ENCODE peak calls at places on chromosomes 2 and 18, in nine cellular contexts. I is body of pancreas; X is transverse colon; B is left lung; Y is small intestine; G is CD4-positive, CD25-positive, alpha-beta regulatory T cell; H is bronchial epithelial cell; Z is IMR-90; N is MG63. M is an unnamed sample. For H3K36me3 and H3K27me3, the result is how much of the 10 kb centered on the place peaks cover.

GRCh38 chr2:104412384-104412783 is 441.5 kb upstream of the POU3F3 start:
- DNase-seq in B (no peak), I (peak), G (no peak), N (no peak), X (peak), Y (peak), H (peak), Z (no peak), M (no peak)

GRCh38 chr2:77818186-77818585 is 296.0 kb upstream of the LRRTM4 start:
- DNase-seq in H (no peak), Y (no peak), B (no peak), N (no peak), G (no peak), Z (no peak), I (no peak), X (no peak), M (no peak)

GRCh38 chr2:182057002-182057401 is 71.3 kb downstream of the PPP1R1C start:
- DNase-seq in G (no peak), Y (no peak), N (no peak), B (no peak), I (no peak), H (no peak), X (no peak), Z (no peak), M (no peak)

GRCh38 chr2:152440049-152440448 is 105.1 kb downstream of the FMNL2 start:
- DNase-seq in I (no peak), Y (no peak), H (peak), X (no peak), N (no peak), G (no peak), B (no peak), Z (no peak), M (no peak)

GRCh38 chr2:15875969-15876705 is 64.2 kb upstream of the MYCN start:
- DNase-seq in G (no peak), N (no peak), B (no peak), Y (peak), I (no peak), X (no peak), Z (no peak), H (no peak), M (no peak)

GRCh38 chr2:205988274-205988673 is 97.7 kb downstream of the INO80D start:
- DNase-seq in X (no peak), H (no peak), Y (no peak), G (no peak), I (no peak), N (no peak), B (no peak), Z (no peak), M (no peak)

GRCh38 chr2:96694816-96695455 is 44.9 kb downstream of the LMAN2L start:
- DNase-seq in Z (no peak), Y (no peak), X (no peak), B (no peak), H (no peak), G (no peak), I (no peak), N (no peak), M (no peak)

GRCh38 chr18:1680108-1680507 is 775.4 kb downstream of the ADCYAP1 start:
- DNase-seq in I (no peak), Z (no peak), N (no peak), X (no peak), H (no peak), Y (no peak), G (no peak), B (no peak), M (no peak)

GRCh38 chr18:78540636-78541400 is 438.8 kb upstream of the SALL3 start:
- DNase-seq in Y (no peak), N (no peak), I (no peak), Z (no peak), B (no peak), H (no peak), G (no peak), X (no peak), M (no peak)

GRCh38 chr2:2520396-2520795 is 189.3 kb upstream of the MYT1L start:
- DNase-seq in I (no peak), X (no peak), B (no peak), Y (no peak), G (no peak), Z (no peak), N (no peak), H (no peak), M (no peak)

GRCh38 chr2:47531378-47532042 is 128.6 kb downstream of the MSH2 start:
- DNase-seq in Z (no peak), I (no peak), X (no peak), N (no peak), B (no peak), G (no peak), Y (no peak), H (no peak), M (no peak)

GRCh38 chr2:60849165-60849564 is 32.2 kb upstream of the REL start:
- DNase-seq in B (no peak), G (no peak), I (no peak), N (no peak), X (no peak), H (peak), Z (peak), Y (peak), M (no peak)

GRCh38 chr18:48007955-48008701 is 77.7 kb upstream of the SMAD2 start:
- DNase-seq in G (peak), X (peak), Y (peak), H (no peak), Z (no peak), N (peak), B (peak), I (peak), M (no peak)

GRCh38 chr2:96117701-96118588 is 1.6 kb upstream of the ADRA2B start:
- DNase-seq in Y (peak), I (no peak), H (peak), G (no peak), Z (no peak), N (no peak), B (peak), X (no peak), M (no peak)

GRCh38 chr2:54384301-54385035 is 71.7 kb upstream of the SPTBN1 start:
- DNase-seq in G (no peak), H (no peak), Y (peak), Z (no peak), I (no peak), B (no peak), N (no peak), X (no peak), M (no peak)

GRCh38 chr2:239375278-239376061 is 25.4 kb downstream of the HDAC4 start:
- DNase-seq in Y (no peak), I (no peak), H (no peak), X (no peak), B (peak), N (peak), G (no peak), Z (no peak), M (no peak)

GRCh38 chr2:73243884-73244570 is 9.9 kb downstream of the CCT7 start:
- DNase-seq in X (no peak), H (peak), B (no peak), I (no peak), N (peak), Z (peak), Y (no peak), G (no peak), M (peak)

GRCh38 chr2:32425719-32426141 is 68.9 kb downstream of the BIRC6 start:
- DNase-seq in N (peak), H (no peak), Y (no peak), I (no peak), X (no peak), G (no peak), Z (peak), B (no peak), M (no peak)

GRCh38 chr2:149579972-149580882 is 7.3 kb downstream of the MMADHC start:
- DNase-seq in Z (peak), N (no peak), H (peak), Y (no peak), G (no peak), B (no peak), I (no peak), X (no peak), M (no peak)

GRCh38 chr2:190533175-190533967 is 1.2 kb downstream of the NEMP2 start:
- DNase-seq in H (no peak), B (peak), Z (no peak), N (peak), X (peak), G (no peak), Y (no peak), I (no peak), M (no peak)

GRCh38 chr2:168666339-168666738 is 136.1 kb upstream of the NOSTRIN start:
- DNase-seq in Y (no peak), X (no peak), B (no peak), N (no peak), I (no peak), H (peak), Z (peak), G (no peak), M (no peak)

GRCh38 chr2:241156997-241157441 is 6.8 kb downstream of the PPP1R7 start:
- DNase-seq in Z (no peak), I (no peak), G (no peak), Y (no peak), B (no peak), H (no peak), N (no peak), X (no peak), M (no peak)

GRCh38 chr2:134144081-134144596 is 109.7 kb upstream of the MGAT5 start:
- DNase-seq in N (no peak), B (no peak), H (no peak), Y (no peak), X (no peak), I (no peak), Z (no peak), G (no peak), M (no peak)

GRCh38 chr2:60463249-60463648 is 90.2 kb downstream of the BCL11A start:
- DNase-seq in Z (peak), N (no peak), Y (no peak), I (no peak), X (no peak), G (no peak), B (no peak), H (no peak), M (no peak)

GRCh38 chr2:217279571-217279970 is 419.7 kb upstream of the TNP1 start:
- DNase-seq in I (no peak), H (peak), Z (peak), N (peak), X (no peak), Y (no peak), B (no peak), G (no peak), M (peak)

GRCh38 chr2:181573140-181573736 is 83.7 kb downstream of the CERKL start:
- DNase-seq in H (peak), G (no peak), Z (peak), N (no peak), Y (peak), B (no peak), I (no peak), X (no peak), M (no peak)

GRCh38 chr2:28413896-28414290 is 21.2 kb downstream of the FOSL2 start:
- DNase-seq in N (no peak), X (no peak), Y (no peak), I (no peak), H (no peak), B (no peak), G (no peak), Z (no peak), M (no peak)

GRCh38 chr2:28414583-28414982 is 21.9 kb downstream of the FOSL2 start:
- DNase-seq in B (no peak), Y (no peak), I (no peak), N (no peak), G (no peak), X (no peak), Z (no peak), H (no peak), M (no peak)

GRCh38 chr2:28413152-28413895 is 20.7 kb downstream of the FOSL2 start:
- DNase-seq in B (no peak), Z (peak), X (peak), H (no peak), Y (no peak), G (no peak), I (no peak), N (peak), M (no peak)

GRCh38 chr2:28415715-28416114 is 23.1 kb downstream of the FOSL2 start:
- DNase-seq in G (no peak), N (no peak), Y (no peak), X (no peak), H (no peak), I (no peak), B (no peak), Z (no peak), M (no peak)

DNA sequence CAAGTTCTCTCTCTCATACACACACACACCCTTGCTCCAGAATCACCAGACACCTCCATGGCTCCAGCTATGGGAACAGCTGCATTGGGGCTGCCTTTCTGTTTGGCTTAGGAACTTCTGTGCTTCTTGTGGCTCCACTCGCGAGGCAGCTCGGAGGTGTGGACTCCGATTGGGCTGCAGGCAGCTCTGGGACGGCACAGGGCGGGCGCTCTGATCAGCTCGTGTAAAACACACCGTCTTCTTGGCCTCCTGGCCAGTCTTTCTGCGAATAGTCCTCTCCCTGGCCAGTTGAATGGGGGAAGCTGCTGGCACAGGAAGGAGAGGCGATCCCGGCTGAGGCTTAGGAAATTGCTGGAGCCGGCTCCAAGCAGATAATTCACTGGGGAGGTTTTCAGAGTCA is 22.4 kb downstream of the FOSL2 start:
- DNase-seq in H (no peak), Y (no peak), G (no peak), Z (no peak), I (no peak), B (no peak), N (no peak), X (no peak), M (no peak)
- H3K36me3 ChIP-seq in H (under half), Y (under half), G (under half), Z (half or more), I (under half), B (half or more), N (half or more), X (half or more), M (under half)

GRCh38 chr18:3594760-3595241 is 144.8 kb downstream of the TGIF1 start:
- DNase-seq in Y (peak), N (no peak), Z (peak), G (no peak), H (peak), I (peak), B (no peak), X (peak), M (no peak)
- H3K4me3 ChIP-seq in Y (peak), N (peak), Z (peak), G (peak), H (peak), I (no peak), B (peak), X (peak), M (peak)

DNA sequence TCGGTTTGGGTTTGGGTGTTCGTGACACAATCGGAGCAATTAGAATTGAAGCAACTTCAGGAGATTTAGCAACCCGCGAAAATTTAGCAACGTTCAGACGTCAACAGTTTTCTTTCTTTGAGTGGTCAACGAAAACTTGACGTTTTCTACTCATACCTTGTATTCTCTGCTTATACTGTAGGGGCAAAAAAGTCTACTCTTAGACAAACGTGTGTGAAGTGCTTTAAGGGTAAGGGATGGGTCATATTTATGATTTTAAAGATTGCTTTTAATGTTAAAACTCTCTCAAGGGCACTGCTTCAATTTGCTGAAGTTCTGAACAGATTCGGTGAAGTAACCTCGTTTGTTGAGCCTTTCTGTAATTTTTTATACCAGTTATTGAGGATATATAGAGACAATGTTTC is 9.5 kb downstream of the OTX1 start:
- DNase-seq in I (no peak), H (peak), B (no peak), Y (no peak), X (no peak), N (no peak), Z (no peak), G (no peak), M (no peak)
- H3K27me3 ChIP-seq in I (under half), H (under half), B (half or more), Y (under half), X (half or more), N (under half), Z (half or more), G (under half), M (under half)

GRCh38 chr18:77105021-77105420 is 27.6 kb downstream of the MBP start:
- DNase-seq in Z (no peak), X (no peak), N (no peak), Y (no peak), G (no peak), B (no peak), I (no peak), H (no peak), M (no peak)

GRCh38 chr18:77106331-77106730 is 26.3 kb downstream of the MBP start:
- DNase-seq in N (no peak), Y (peak), X (no peak), Z (no peak), G (peak), H (no peak), I (no peak), B (peak), M (no peak)

GRCh38 chr18:77103991-77104521 is 28.5 kb downstream of the MBP start:
- DNase-seq in X (no peak), I (no peak), Z (no peak), B (no peak), Y (peak), N (no peak), G (no peak), H (no peak), M (no peak)

GRCh38 chr18:77107218-77107815 is 25.3 kb downstream of the MBP start:
- DNase-seq in H (no peak), Z (no peak), I (no peak), G (no peak), N (no peak), Y (no peak), B (no peak), X (no peak), M (no peak)

DNA sequence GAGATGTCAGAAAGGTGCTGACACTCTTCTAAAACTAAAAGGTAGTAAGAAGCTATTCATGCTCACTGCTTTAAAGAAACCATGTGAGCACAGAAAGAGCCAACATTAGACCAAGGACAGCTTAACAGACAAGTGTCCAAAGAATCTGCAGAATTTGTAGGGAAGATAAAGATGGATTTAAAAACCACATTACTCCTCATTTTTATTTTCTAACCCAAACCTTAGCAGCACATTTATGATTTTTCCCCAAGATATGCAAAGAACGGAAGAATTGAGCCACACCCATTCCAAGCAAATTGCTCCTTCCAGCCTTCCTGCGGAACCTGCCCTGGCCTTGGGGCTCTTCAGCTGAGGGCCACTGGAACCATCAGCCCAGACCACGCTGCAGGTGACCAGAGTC is 26.9 kb downstream of the MBP start:
- DNase-seq in H (no peak), X (no peak), N (no peak), B (no peak), Y (no peak), G (no peak), I (no peak), Z (no peak), M (no peak)
- H3K36me3 ChIP-seq in H (under half), X (under half), N (under half), B (under half), Y (under half), G (under half), I (under half), Z (under half), M (under half)

GRCh38 chr2:8036366-8036765 is 645.5 kb upstream of the ID2 start:
- DNase-seq in H (no peak), I (no peak), Z (no peak), B (no peak), N (no peak), G (no peak), Y (no peak), X (no peak), M (no peak)
- H3K4me3 ChIP-seq in H (no peak), I (no peak), Z (no peak), B (no peak), N (no peak), G (no peak), Y (no peak), X (no peak), M (no peak)

GRCh38 chr2:199612509-199613130 is 154.9 kb upstream of the SATB2 start:
- DNase-seq in N (no peak), Z (no peak), G (no peak), X (no peak), B (no peak), H (no peak), Y (no peak), I (no peak), M (no peak)
- H3K27me3 ChIP-seq in N (under half), Z (under half), G (under half), X (under half), B (under half), H (under half), Y (under half), I (under half), M (under half)

DNA sequence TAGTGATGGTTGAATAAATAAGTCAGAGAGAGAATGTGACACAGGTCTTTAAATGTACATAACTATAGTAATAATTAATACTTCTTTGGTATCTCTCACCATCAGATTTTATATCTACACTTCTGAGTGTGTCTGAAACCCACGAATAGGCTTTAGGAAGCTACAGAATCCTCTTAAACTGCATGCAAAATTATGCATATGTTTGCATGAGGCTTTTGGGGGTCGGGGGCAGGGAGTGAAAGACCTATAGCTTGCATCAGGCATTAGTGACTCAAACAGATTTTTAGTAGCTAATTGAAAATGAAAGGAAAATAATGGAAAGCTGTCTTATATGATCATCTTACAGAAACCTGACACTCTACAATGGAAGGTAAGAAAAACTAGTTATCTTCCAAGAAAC is 14.9 kb downstream of the LRPPRC start:
- DNase-seq in Y (no peak), X (no peak), N (no peak), G (no peak), H (no peak), B (no peak), Z (no peak), I (no peak), M (no peak)
- H3K36me3 ChIP-seq in Y (under half), X (under half), N (half or more), G (under half), H (under half), B (half or more), Z (under half), I (under half), M (under half)

M was measured in BJ.